ENCODE peak calls at places on chromosome 3, in six cellular contexts. Q is HFF-Myc, S is A549, W is EL, P is activated T-cell treated with anti-CD3 and anti-CD28 coated beads for 1 hour, Z is A172. I is an unnamed sample.

GRCh38 chr3:75140904-75141615 is 523.1 kb upstream of the FRG2C start:
- DNase-seq in Z (no peak), P (no peak), W (no peak), Q (no peak), S (peak; percentile 13), I (no peak)

GRCh38 chr3:145648396-145648795 is 512.6 kb downstream of the PLOD2 start:
- DNase-seq in Z (no peak), Q (no peak), P (no peak), W (no peak), S (no peak), I (no peak)

GRCh38 chr3:143608966-143609365 is 239.3 kb downstream of the SLC9A9 start:
- DNase-seq in P (no peak), W (no peak), Q (no peak), S (no peak), Z (no peak), I (no peak)

GRCh38 chr3:195245531-195245951 is 25.4 kb downstream of the XXYLT1 start:
- DNase-seq in P (no peak), W (no peak), Q (no peak), Z (no peak), S (no peak), I (peak; percentile 84)

GRCh38 chr3:188947401-188947982 is 224.3 kb upstream of the TPRG1 start:
- DNase-seq in W (peak; percentile 82), Q (peak; percentile 52), P (no peak), S (peak; percentile 86), Z (peak; percentile 90), I (no peak)

GRCh38 chr3:9955067-9955502 is 2.9 kb upstream of the PRRT3 start:
- DNase-seq in Q (peak; percentile 73), P (no peak), S (no peak), Z (no peak), W (no peak), I (peak; percentile 73)

GRCh38 chr3:189410522-189410921 is 220.7 kb upstream of the TP63 start:
- DNase-seq in W (no peak), S (no peak), P (no peak), Q (no peak), Z (no peak), I (no peak)

GRCh38 chr3:78988324-78988723 is 779.5 kb downstream of the ROBO1 start:
- DNase-seq in Z (no peak), P (no peak), Q (no peak), W (peak; percentile 25), S (peak; percentile 33), I (no peak)

GRCh38 chr3:150216866-150217600 is 191.1 kb upstream of the TSC22D2 start:
- DNase-seq in W (no peak), S (no peak), P (no peak), Q (no peak), Z (no peak), I (no peak)